ENCODE peak calls at places on chromosomes 13 and 19, in ten cellular contexts. F, L, Z, T, Q, V, B, W, I and S are unnamed samples.

GRCh38 chr19:39110263-39110967 is 15.2 kb upstream of the PAK4 start:
- DNase-seq in F (peak), L (peak), Z (peak), T (peak), Q (peak), V (peak), B (no peak), W (peak), I (peak), S (peak)

GRCh38 chr19:8361921-8362793 is 1.8 kb upstream of the ANGPTL4 start:
- DNase-seq in F (no peak), L (peak), Z (peak), T (no peak), Q (no peak), V (peak), B (peak), W (peak), I (peak), S (peak)

GRCh38 chr13:58823701-58824100 is 1192.2 kb downstream of the PCDH17 start:
- DNase-seq in F (no peak), L (no peak), Z (no peak), T (no peak), Q (no peak), V (no peak), B (no peak), W (no peak), I (no peak), S (no peak)

GRCh38 chr19:7596191-7596937 is 701 bp downstream of the CAMSAP3 start:
- DNase-seq in F (no peak), L (no peak), Z (no peak), T (no peak), Q (no peak), V (no peak), B (no peak), W (no peak), I (no peak), S (no peak)

GRCh38 chr13:40993987-40994386 is 25.1 kb downstream of the ELF1 start:
- DNase-seq in F (no peak), L (no peak), Z (no peak), T (no peak), Q (no peak), V (no peak), B (no peak), W (no peak), I (peak), S (no peak)

GRCh38 chr13:105177265-105177900 is 1358.1 kb downstream of the EFNB2 start:
- DNase-seq in F (no peak), L (no peak), Z (no peak), T (no peak), Q (no peak), V (no peak), B (no peak), W (no peak), I (no peak), S (no peak)

GRCh38 chr13:46914341-46914740 is 17.5 kb upstream of the HTR2A start:
- DNase-seq in F (no peak), L (no peak), Z (peak), T (no peak), Q (no peak), V (no peak), B (no peak), W (no peak), I (no peak), S (no peak)

GRCh38 chr13:104592127-104592526 is 1525.9 kb upstream of the SLC10A2 start:
- DNase-seq in F (no peak), L (no peak), Z (peak), T (no peak), Q (no peak), V (peak), B (no peak), W (peak), I (no peak), S (peak)

GRCh38 chr13:113096745-113097305 is 8.8 kb upstream of the F7 start:
- DNase-seq in F (no peak), L (no peak), Z (no peak), T (no peak), Q (no peak), V (no peak), B (no peak), W (no peak), I (no peak), S (no peak)

GRCh38 chr13:113043001-113043630 is 62.5 kb upstream of the F7 start:
- DNase-seq in F (no peak), L (no peak), Z (no peak), T (no peak), Q (no peak), V (no peak), B (no peak), W (no peak), I (no peak), S (no peak)

GRCh38 chr13:29847501-29847983 is 2.9 kb downstream of the UBL3 start:
- DNase-seq in F (no peak), L (no peak), Z (peak), T (no peak), Q (no peak), V (peak), B (no peak), W (no peak), I (no peak), S (peak)

GRCh38 chr13:52070929-52071523 is 46.5 kb downstream of the UTP14C start:
- DNase-seq in F (no peak), L (peak), Z (peak), T (no peak), Q (no peak), V (no peak), B (peak), W (peak), I (no peak), S (peak)

GRCh38 chr13:37526710-37527446 is 71.7 kb downstream of the POSTN start:
- DNase-seq in F (no peak), L (no peak), Z (no peak), T (no peak), Q (no peak), V (no peak), B (no peak), W (no peak), I (no peak), S (no peak)

GRCh38 chr19:29813665-29814064 is 1.9 kb downstream of the CCNE1 start:
- DNase-seq in F (no peak), L (no peak), Z (no peak), T (no peak), Q (no peak), V (no peak), B (no peak), W (no peak), I (no peak), S (no peak)